ENCODE peak calls at places on chromosome 9, in eight cellular contexts. One of them, this sample, is unnamed.

GRCh38 chr9:112384690-112385089 is 4.8 kb downstream of the HSDL2 start:
- DNase-seq in RWPE1: no peak
- DNase-seq in left ventricle myocardium inferior: no peak
- DNase-seq in SW480: no peak
- DNase-seq in HepG2: peak
- DNase-seq in nephron progenitor cell: no peak
- DNase-seq in HuH-7.5: no peak
- DNase-seq in BJ: no peak
- DNase-seq in this sample: no peak

GRCh38 chr9:1253098-1253979 is 203.2 kb downstream of the DMRT2 start:
- DNase-seq in RWPE1: no peak
- DNase-seq in left ventricle myocardium inferior: no peak
- DNase-seq in SW480: no peak
- DNase-seq in HepG2: no peak
- DNase-seq in nephron progenitor cell: no peak
- DNase-seq in HuH-7.5: no peak
- DNase-seq in BJ: no peak
- DNase-seq in this sample: no peak

GRCh38 chr9:14127656-14128055 is 186.3 kb downstream of the NFIB start:
- DNase-seq in RWPE1: no peak
- DNase-seq in left ventricle myocardium inferior: no peak
- DNase-seq in SW480: no peak
- DNase-seq in HepG2: no peak
- DNase-seq in nephron progenitor cell: no peak
- DNase-seq in HuH-7.5: no peak
- DNase-seq in BJ: no peak
- DNase-seq in this sample: no peak

GRCh38 chr9:84471816-84472215 is 131.3 kb upstream of the SLC28A3 start:
- DNase-seq in RWPE1: no peak
- DNase-seq in left ventricle myocardium inferior: no peak
- DNase-seq in SW480: no peak
- DNase-seq in HepG2: no peak
- DNase-seq in nephron progenitor cell: no peak
- DNase-seq in HuH-7.5: no peak
- DNase-seq in BJ: no peak
- DNase-seq in this sample: no peak

GRCh38 chr9:37967681-37968080 is 63.8 kb upstream of the SLC25A51 start:
- DNase-seq in RWPE1: no peak
- DNase-seq in left ventricle myocardium inferior: no peak
- DNase-seq in SW480: no peak
- DNase-seq in HepG2: no peak
- DNase-seq in nephron progenitor cell: no peak
- DNase-seq in HuH-7.5: no peak
- DNase-seq in BJ: no peak
- DNase-seq in this sample: no peak

GRCh38 chr9:81604306-81605153 is 84.8 kb downstream of the TLE1 start:
- DNase-seq in RWPE1: no peak
- DNase-seq in left ventricle myocardium inferior: no peak
- DNase-seq in SW480: no peak
- DNase-seq in HepG2: no peak
- DNase-seq in nephron progenitor cell: no peak
- DNase-seq in HuH-7.5: no peak
- DNase-seq in BJ: no peak
- DNase-seq in this sample: no peak

GRCh38 chr9:121609845-121610637 is 41.4 kb upstream of the DAB2IP start:
- DNase-seq in RWPE1: peak
- DNase-seq in left ventricle myocardium inferior: no peak
- DNase-seq in SW480: peak
- DNase-seq in HepG2: peak
- DNase-seq in nephron progenitor cell: no peak
- DNase-seq in HuH-7.5: no peak
- DNase-seq in BJ: no peak
- DNase-seq in this sample: peak

GRCh38 chr9:19231126-19232035 is 888 bp downstream of the DENND4C start:
- DNase-seq in RWPE1: peak
- DNase-seq in left ventricle myocardium inferior: no peak
- DNase-seq in SW480: peak
- DNase-seq in HepG2: no peak
- DNase-seq in nephron progenitor cell: no peak
- DNase-seq in HuH-7.5: peak
- DNase-seq in BJ: no peak
- DNase-seq in this sample: peak

GRCh38 chr9:91865041-91865440 is 85.0 kb downstream of the ROR2 start:
- DNase-seq in RWPE1: no peak
- DNase-seq in left ventricle myocardium inferior: no peak
- DNase-seq in SW480: peak
- DNase-seq in HepG2: no peak
- DNase-seq in nephron progenitor cell: no peak
- DNase-seq in HuH-7.5: no peak
- DNase-seq in BJ: no peak
- DNase-seq in this sample: no peak

GRCh38 chr9:90044263-90044662 is 439.5 kb downstream of the GADD45G start:
- DNase-seq in RWPE1: no peak
- DNase-seq in left ventricle myocardium inferior: no peak
- DNase-seq in SW480: no peak
- DNase-seq in HepG2: no peak
- DNase-seq in nephron progenitor cell: no peak
- DNase-seq in HuH-7.5: no peak
- DNase-seq in BJ: no peak
- DNase-seq in this sample: no peak

GRCh38 chr9:121217609-121218292 is 16.1 kb upstream of the RAB14 start:
- DNase-seq in RWPE1: peak
- DNase-seq in left ventricle myocardium inferior: no peak
- DNase-seq in SW480: no peak
- DNase-seq in HepG2: no peak
- DNase-seq in nephron progenitor cell: no peak
- DNase-seq in HuH-7.5: no peak
- DNase-seq in BJ: no peak
- DNase-seq in this sample: no peak

GRCh38 chr9:91176426-91176825 is 185.3 kb downstream of the AUH start:
- DNase-seq in RWPE1: no peak
- DNase-seq in left ventricle myocardium inferior: no peak
- DNase-seq in SW480: no peak
- DNase-seq in HepG2: no peak
- DNase-seq in nephron progenitor cell: no peak
- DNase-seq in HuH-7.5: no peak
- DNase-seq in BJ: no peak
- DNase-seq in this sample: no peak

GRCh38 chr9:123407537-123407828 is 51.5 kb downstream of the CRB2 start:
- DNase-seq in RWPE1: no peak
- DNase-seq in left ventricle myocardium inferior: no peak
- DNase-seq in SW480: no peak
- DNase-seq in HepG2: no peak
- DNase-seq in nephron progenitor cell: no peak
- DNase-seq in HuH-7.5: no peak
- DNase-seq in BJ: no peak
- DNase-seq in this sample: no peak

GRCh38 chr9:122820490-122820845 is 7.9 kb downstream of the PDCL start:
- DNase-seq in RWPE1: no peak
- DNase-seq in left ventricle myocardium inferior: no peak
- DNase-seq in SW480: no peak
- DNase-seq in HepG2: no peak
- DNase-seq in nephron progenitor cell: no peak
- DNase-seq in HuH-7.5: no peak
- DNase-seq in BJ: no peak
- DNase-seq in this sample: no peak